ENCODE peak calls at places on chromosomes 6 and 20, in ten cellular contexts. T, K, V, L, N, B, U, G, F and W are unnamed samples.

GRCh38 chr6:46989384-46989783 is 52.7 kb downstream of the ADGRF1 start:
- DNase-seq in T (no peak), K (peak; percentile 46), V (no peak), L (no peak), N (no peak), B (no peak), U (no peak), G (no peak), F (no peak), W (no peak)

GRCh38 chr6:10310826-10311225 is 104.0 kb downstream of the TFAP2A start:
- DNase-seq in T (no peak), K (no peak), V (no peak), L (no peak), N (peak; percentile 16), B (no peak), U (no peak), G (no peak), F (no peak), W (no peak)

GRCh38 chr6:136753624-136754023 is 38.7 kb downstream of the MAP3K5 start:
- DNase-seq in T (no peak), K (no peak), V (no peak), L (no peak), N (no peak), B (no peak), U (no peak), G (no peak), F (no peak), W (no peak)

GRCh38 chr6:154156135-154156948 is 117.3 kb downstream of the OPRM1 start:
- DNase-seq in T (peak; percentile 37), K (peak; percentile 46), V (peak; percentile 51), L (peak; percentile 50), N (peak; percentile 52), B (peak; percentile 25), U (peak; percentile 48), G (peak; percentile 30), F (no peak), W (peak; percentile 18)

GRCh38 chr6:39263299-39264037 is 34.2 kb upstream of the KCNK5 start:
- DNase-seq in T (no peak), K (no peak), V (peak; percentile 79), L (no peak), N (no peak), B (no peak), U (no peak), G (no peak), F (no peak), W (no peak)

GRCh38 chr20:18314786-18315406 is 26.6 kb downstream of the ZNF133 start:
- DNase-seq in T (peak; percentile 18), K (no peak), V (no peak), L (no peak), N (no peak), B (no peak), U (no peak), G (no peak), F (no peak), W (no peak)

GRCh38 chr20:35200255-35200654 is 26.2 kb upstream of the MMP24 start:
- DNase-seq in T (no peak), K (no peak), V (no peak), L (no peak), N (no peak), B (no peak), U (no peak), G (no peak), F (no peak), W (no peak)

GRCh38 chr6:18509871-18510643 is 122.9 kb downstream of the RNF144B start:
- DNase-seq in T (no peak), K (no peak), V (no peak), L (no peak), N (no peak), B (no peak), U (no peak), G (no peak), F (no peak), W (peak; percentile 18)

GRCh38 chr6:31541059-31541657 is 645 bp downstream of the DDX39B start:
- DNase-seq in T (peak; percentile 40), K (no peak), V (peak; percentile 89), L (no peak), N (no peak), B (peak; percentile 52), U (no peak), G (peak; percentile 63), F (no peak), W (peak; percentile 61)

GRCh38 chr20:50595988-50596693 is 86.0 kb downstream of the PTPN1 start:
- DNase-seq in T (no peak), K (no peak), V (no peak), L (no peak), N (no peak), B (no peak), U (no peak), G (no peak), F (no peak), W (no peak)

GRCh38 chr6:82646231-82646615 is 282.6 kb downstream of the TPBG start:
- DNase-seq in T (peak; percentile 2), K (no peak), V (no peak), L (no peak), N (no peak), B (no peak), U (no peak), G (no peak), F (no peak), W (no peak)

GRCh38 chr6:139334791-139335446 is 39.5 kb downstream of the CITED2 start:
- DNase-seq in T (no peak), K (peak; percentile 22), V (peak; percentile 73), L (no peak), N (no peak), B (no peak), U (no peak), G (no peak), F (no peak), W (no peak)

GRCh38 chr6:170429457-170429856 is 122.9 kb downstream of the FAM120B start:
- DNase-seq in T (no peak), K (peak; percentile 49), V (no peak), L (no peak), N (no peak), B (no peak), U (no peak), G (peak; percentile 24), F (no peak), W (peak; percentile 43)

GRCh38 chr20:20417891-20418676 is 50.2 kb downstream of the INSM1 start:
- DNase-seq in T (no peak), K (no peak), V (no peak), L (no peak), N (no peak), B (no peak), U (no peak), G (no peak), F (no peak), W (no peak)

GRCh38 chr6:68635412-68635705 is 277 bp downstream of the ADGRB3 start:
- DNase-seq in T (no peak), K (no peak), V (no peak), L (no peak), N (no peak), B (no peak), U (no peak), G (no peak), F (no peak), W (no peak)

DNA sequence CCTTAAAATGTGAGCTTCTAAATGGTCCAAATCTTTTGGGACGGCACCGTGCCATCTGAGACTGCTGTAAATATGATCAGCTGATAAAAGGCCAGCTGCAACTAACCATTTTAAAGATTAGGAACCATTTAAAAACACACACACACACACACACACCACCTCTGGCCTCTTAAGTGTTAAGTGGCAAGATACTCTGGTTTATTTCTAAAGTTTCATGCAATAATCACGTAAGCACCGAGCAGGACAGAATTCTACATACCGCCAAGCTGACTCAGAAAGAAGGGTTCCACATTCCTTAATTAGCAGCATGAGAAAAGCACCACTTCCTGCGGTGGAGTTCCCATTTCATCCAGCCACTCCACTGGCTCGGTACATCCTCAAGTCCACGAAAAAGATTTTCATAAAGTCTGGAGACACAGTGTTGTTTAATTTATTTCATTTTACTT is 17.8 kb upstream of the ZNF217 start:
- DNase-seq in T (peak; percentile 90), K (peak; percentile 63), V (peak; percentile 70), L (no peak), N (peak; percentile 78), B (peak; percentile 42), U (peak; percentile 37), G (no peak), F (peak; percentile 82), W (no peak)
- TF ChIP-seq MAX in T (no peak), K (no peak), V (peak; percentile 17), L (no peak), N (peak; percentile 67), B (peak; percentile 77), U (no peak), G (no peak), F (no peak), W (no peak)

GRCh38 chr6:158152659-158153058 is 15.4 kb downstream of the SERAC1 start:
- DNase-seq in T (no peak), K (no peak), V (no peak), L (no peak), N (no peak), B (no peak), U (no peak), G (peak; percentile 25), F (no peak), W (no peak)

GRCh38 chr6:158150701-158151100 is 17.4 kb downstream of the SERAC1 start:
- DNase-seq in T (no peak), K (no peak), V (no peak), L (no peak), N (no peak), B (no peak), U (no peak), G (no peak), F (no peak), W (no peak)

GRCh38 chr6:158153576-158153975 is 14.5 kb downstream of the SERAC1 start:
- DNase-seq in T (no peak), K (no peak), V (no peak), L (no peak), N (no peak), B (no peak), U (no peak), G (peak; percentile 35), F (no peak), W (no peak)

GRCh38 chr6:158145940-158146339 is 22.1 kb downstream of the SERAC1 start:
- DNase-seq in T (no peak), K (no peak), V (no peak), L (no peak), N (no peak), B (no peak), U (no peak), G (no peak), F (no peak), W (no peak)

GRCh38 chr6:158149641-158150040 is 18.4 kb downstream of the SERAC1 start:
- DNase-seq in T (no peak), K (peak; percentile 24), V (peak; percentile 16), L (no peak), N (no peak), B (no peak), U (no peak), G (no peak), F (no peak), W (no peak)
- TF ChIP-seq MAX in T (no peak), K (no peak), V (no peak), L (no peak), N (no peak), B (no peak), U (no peak), G (no peak), F (no peak), W (no peak)

GRCh38 chr6:158905277-158905676 is 86.1 kb upstream of the EZR start:
- DNase-seq in T (peak; percentile 20), K (no peak), V (no peak), L (no peak), N (peak; percentile 47), B (no peak), U (no peak), G (no peak), F (no peak), W (peak; percentile 42)
- TF ChIP-seq MAX in T (no peak), K (no peak), V (no peak), L (no peak), N (peak; percentile 51), B (no peak), U (no peak), G (no peak), F (no peak), W (no peak)

GRCh38 chr6:117505337-117505736 is 22.9 kb downstream of the DCBLD1 start:
- DNase-seq in T (peak; percentile 37), K (no peak), V (no peak), L (no peak), N (no peak), B (no peak), U (no peak), G (no peak), F (no peak), W (no peak)
- TF ChIP-seq MAX in T (no peak), K (no peak), V (no peak), L (no peak), N (no peak), B (no peak), U (no peak), G (no peak), F (no peak), W (no peak)